ENCODE peak calls at places on chromosomes 4 and X, in four cellular contexts. N, A, W and M are unnamed samples.

GRCh38 chrX:135396109-135396508 is 25.6 kb upstream of the SMIM10L2A start:
- DNase-seq in N (no peak), A (no peak), W (no peak), M (no peak)

GRCh38 chr4:25861951-25862410 is 807 bp downstream of the SEL1L3 start:
- DNase-seq in N (no peak), A (peak), W (no peak), M (no peak)

GRCh38 chrX:115616943-115617563 is 56.1 kb downstream of the PLS3 start:
- DNase-seq in N (peak), A (no peak), W (no peak), M (no peak)

GRCh38 chr4:8765631-8766590 is 105.7 kb downstream of the HMX1 start:
- DNase-seq in N (no peak), A (no peak), W (no peak), M (no peak)

GRCh38 chr4:178602833-178603232 is 1160.6 kb upstream of the AGA start:
- DNase-seq in N (no peak), A (no peak), W (no peak), M (no peak)

GRCh38 chr4:29002151-29002550 is 1718.0 kb upstream of the PCDH7 start:
- DNase-seq in N (no peak), A (no peak), W (no peak), M (no peak)

GRCh38 chr4:100988876-100989275 is 358.4 kb downstream of the PPP3CA start:
- DNase-seq in N (no peak), A (no peak), W (no peak), M (no peak)

GRCh38 chr4:132506568-132506967 is 642.5 kb upstream of the PCDH10 start:
- DNase-seq in N (no peak), A (no peak), W (no peak), M (no peak)

GRCh38 chr4:154590329-154591006 is at the start of gene FGA:
- DNase-seq in N (no peak), A (no peak), W (no peak), M (no peak)

GRCh38 chrX:139692506-139692849 is 15.5 kb downstream of the MCF2 start:
- DNase-seq in N (no peak), A (no peak), W (no peak), M (no peak)

GRCh38 chrX:11667286-11667685 is 1.6 kb upstream of the ARHGAP6 start:
- DNase-seq in N (no peak), A (no peak), W (no peak), M (no peak)

GRCh38 chrX:93422693-93423092 is 250.7 kb downstream of the NAP1L3 start:
- DNase-seq in N (no peak), A (peak), W (peak), M (peak)

GRCh38 chrX:123917069-123917468 is 44.4 kb upstream of the STAG2 start:
- DNase-seq in N (no peak), A (no peak), W (no peak), M (no peak)

GRCh38 chr4:10074767-10075105 is 41.9 kb downstream of the WDR1 start:
- DNase-seq in N (no peak), A (no peak), W (peak), M (no peak)

GRCh38 chr4:14897217-14897616 is 105.1 kb upstream of the CPEB2 start:
- DNase-seq in N (no peak), A (no peak), W (no peak), M (no peak)

GRCh38 chr4:32560306-32560705 is 1840.1 kb downstream of the PCDH7 start:
- DNase-seq in N (no peak), A (no peak), W (no peak), M (no peak)

GRCh38 chrX:119817130-119817690 is 25.8 kb upstream of the RPL39 start:
- DNase-seq in N (no peak), A (no peak), W (no peak), M (no peak)

GRCh38 chrX:95218964-95219363 is 1465.7 kb upstream of the DIAPH2 start:
- DNase-seq in N (no peak), A (no peak), W (no peak), M (no peak)

GRCh38 chr4:152185786-152186540 is 349.9 kb downstream of the FBXW7 start:
- DNase-seq in N (no peak), A (no peak), W (no peak), M (peak)

GRCh38 chrX:24144528-24144927 is 5.0 kb upstream of the ZFX start:
- DNase-seq in N (no peak), A (no peak), W (no peak), M (no peak)

GRCh38 chr4:154743683-154744340 is at the start of gene LRAT:
- DNase-seq in N (peak), A (no peak), W (no peak), M (no peak)